ENCODE peak calls at places on chromosomes 13 and 19, in nine cellular contexts. Y is heart left ventricle, W is left ventricle myocardium inferior, H is bronchial epithelial cell, G is adrenal gland, M is upper lobe of left lung, Q is GM23338, S is AG10803, N is fibroblast of mammary gland. X is an unnamed sample.

GRCh38 chr13:44313674-44314073 is 60.0 kb upstream of the SERP2 start:
- DNase-seq in S (peak; percentile 80), Y (no peak), G (no peak), W (no peak), N (peak; percentile 97), H (peak; percentile 99), Q (no peak), M (no peak), X (peak; percentile 90)

GRCh38 chr13:43200736-43201135 is 177.3 kb downstream of the DNAJC15 start:
- DNase-seq in S (no peak), M (no peak), Y (no peak), G (no peak), H (no peak), Q (no peak), N (no peak), W (no peak), X (no peak)

GRCh38 chr19:54390942-54391577 is 24.2 kb upstream of the TTYH1 start:
- DNase-seq in H (peak; percentile 35), M (no peak), W (no peak), Q (peak; percentile 94), G (peak; percentile 44), Y (no peak), N (peak; percentile 67), S (peak; percentile 65), X (peak; percentile 30)

GRCh38 chr13:33318744-33319143 is 33.2 kb upstream of the STARD13 start:
- DNase-seq in H (peak; percentile 9), G (no peak), Y (no peak), M (no peak), S (peak; percentile 87), W (no peak), N (peak; percentile 15), Q (no peak), X (no peak)

GRCh38 chr13:49495783-49496762 is at the start of gene PHF11:
- DNase-seq in N (peak; percentile 73), Q (peak; percentile 78), S (peak; percentile 78), G (peak; percentile 87), Y (peak; percentile 91), W (peak; percentile 81), M (peak; percentile 95), H (peak; percentile 62), X (peak; percentile 73)

GRCh38 chr13:36163809-36164308 is 32.7 kb upstream of the DCLK1 start:
- DNase-seq in W (peak; percentile 66), M (no peak), N (peak; percentile 89), Q (peak; percentile 21), H (peak; percentile 46), G (peak; percentile 16), S (peak; percentile 4), Y (peak; percentile 76), X (peak; percentile 25)

GRCh38 chr13:43686557-43686956 is 100.2 kb downstream of the ENOX1 start:
- DNase-seq in S (peak; percentile 83), H (peak; percentile 80), N (peak; percentile 98), Y (no peak), W (peak; percentile 64), M (no peak), G (peak; percentile 81), Q (no peak), X (peak; percentile 91)

GRCh38 chr13:23147264-23147663 is 33.5 kb upstream of the SGCG start:
- DNase-seq in S (no peak), M (no peak), Y (no peak), G (no peak), W (no peak), N (no peak), Q (no peak), H (no peak), X (no peak)

GRCh38 chr19:42155796-42156195 is 23.6 kb upstream of the POU2F2 start:
- DNase-seq in H (no peak), G (no peak), Q (peak; percentile 62), S (no peak), M (no peak), N (no peak), Y (peak; percentile 15), W (no peak), X (no peak)

GRCh38 chr19:28905996-28906395 is 307.0 kb downstream of the UQCRFS1 start:
- DNase-seq in W (no peak), Y (no peak), M (no peak), Q (no peak), N (peak; percentile 60), H (no peak), G (no peak), S (peak; percentile 52), X (peak; percentile 56)

GRCh38 chr19:50024719-50025021 is 502 bp downstream of the VRK3 start:
- DNase-seq in G (no peak), W (no peak), Y (peak; percentile 63), Q (no peak), N (no peak), H (no peak), S (no peak), M (no peak), X (no peak)

GRCh38 chr13:44117351-44117750 is 237.6 kb downstream of the LACC1 start:
- DNase-seq in Q (peak; percentile 8), M (no peak), N (no peak), G (no peak), S (peak; percentile 24), W (no peak), H (no peak), Y (no peak), X (peak; percentile 33)

DNA sequence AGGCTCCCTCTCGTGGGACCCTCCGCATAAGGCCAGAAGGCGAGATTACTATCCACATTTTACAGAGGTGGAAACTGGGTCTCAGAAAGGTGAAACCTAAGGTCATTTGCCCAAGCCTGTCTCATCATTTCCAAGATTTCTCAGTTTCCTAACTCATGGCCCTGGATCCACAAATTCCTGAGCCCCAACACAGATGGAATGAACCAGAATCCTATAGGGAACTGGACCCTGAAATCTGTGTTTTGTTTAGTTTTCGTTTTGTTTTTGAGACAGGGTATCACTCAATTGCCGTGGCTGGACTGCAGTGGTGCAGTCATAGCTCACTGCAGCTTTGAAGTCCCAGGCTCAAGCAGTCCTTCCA is 563 bp upstream of the GNG7 start:
- DNase-seq in S (no peak), Y (no peak), H (no peak), N (no peak), M (no peak), G (no peak), W (no peak), Q (no peak), X (no peak)
- H3K4me3 ChIP-seq in S (peak overlapping the region; percentile 41), Y (peak overlapping the region; percentile 49), H (no peak overlapping the region), N (peak overlapping the region; percentile 15), M (peak overlapping the region; percentile 79), G (no peak overlapping the region), W (peak overlapping the region; percentile 67), Q (peak overlapping the region; percentile 30), X (no peak overlapping the region)

GRCh38 chr13:88978607-88979006 is 1307.4 kb downstream of the SLITRK5 start:
- DNase-seq in Y (peak; percentile 20), Q (no peak), W (no peak), M (no peak), N (no peak), S (no peak), G (no peak), H (no peak), X (no peak)

GRCh38 chr13:88979465-88980180 is 1308.5 kb downstream of the SLITRK5 start:
- DNase-seq in H (peak; percentile 39), S (no peak), W (no peak), Y (no peak), M (no peak), G (no peak), Q (peak; percentile 24), N (no peak), X (no peak)
- TF ChIP-seq CTCF in H (peak; percentile 40), S (no peak), W (peak; percentile 50), Y (peak; percentile 39), M (peak; percentile 10), G (no peak), Q (peak; percentile 3), N (no peak), X (no peak)

DNA sequence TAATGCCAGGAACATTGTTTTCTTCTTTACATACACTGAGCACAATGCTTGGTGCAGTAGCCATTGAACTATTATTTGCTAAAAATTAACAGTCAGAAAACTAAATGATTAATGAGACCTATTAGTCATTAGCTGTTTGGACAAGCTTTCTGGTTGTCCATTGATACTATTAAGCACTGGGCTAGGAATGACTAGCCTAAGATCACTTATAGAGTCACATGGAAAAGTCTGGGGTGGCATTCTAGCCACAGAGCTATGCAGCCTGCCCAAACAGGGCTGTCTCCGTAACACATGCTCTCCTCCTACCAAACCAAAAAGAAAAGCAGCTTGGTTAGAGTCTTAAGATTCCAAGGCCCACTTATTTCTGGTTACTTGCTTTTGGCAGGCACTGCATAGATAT is 193.5 kb upstream of the NBEA start:
- DNase-seq in W (no peak), N (no peak), M (no peak), S (no peak), Y (no peak), Q (no peak), H (peak; percentile 73), G (no peak), X (no peak)
- H3K4me3 ChIP-seq in W (no peak overlapping the region), N (no peak overlapping the region), M (no peak overlapping the region), S (no peak overlapping the region), Y (no peak overlapping the region), Q (no peak overlapping the region), H (no peak overlapping the region), G (no peak overlapping the region), X (no peak overlapping the region)

DNA sequence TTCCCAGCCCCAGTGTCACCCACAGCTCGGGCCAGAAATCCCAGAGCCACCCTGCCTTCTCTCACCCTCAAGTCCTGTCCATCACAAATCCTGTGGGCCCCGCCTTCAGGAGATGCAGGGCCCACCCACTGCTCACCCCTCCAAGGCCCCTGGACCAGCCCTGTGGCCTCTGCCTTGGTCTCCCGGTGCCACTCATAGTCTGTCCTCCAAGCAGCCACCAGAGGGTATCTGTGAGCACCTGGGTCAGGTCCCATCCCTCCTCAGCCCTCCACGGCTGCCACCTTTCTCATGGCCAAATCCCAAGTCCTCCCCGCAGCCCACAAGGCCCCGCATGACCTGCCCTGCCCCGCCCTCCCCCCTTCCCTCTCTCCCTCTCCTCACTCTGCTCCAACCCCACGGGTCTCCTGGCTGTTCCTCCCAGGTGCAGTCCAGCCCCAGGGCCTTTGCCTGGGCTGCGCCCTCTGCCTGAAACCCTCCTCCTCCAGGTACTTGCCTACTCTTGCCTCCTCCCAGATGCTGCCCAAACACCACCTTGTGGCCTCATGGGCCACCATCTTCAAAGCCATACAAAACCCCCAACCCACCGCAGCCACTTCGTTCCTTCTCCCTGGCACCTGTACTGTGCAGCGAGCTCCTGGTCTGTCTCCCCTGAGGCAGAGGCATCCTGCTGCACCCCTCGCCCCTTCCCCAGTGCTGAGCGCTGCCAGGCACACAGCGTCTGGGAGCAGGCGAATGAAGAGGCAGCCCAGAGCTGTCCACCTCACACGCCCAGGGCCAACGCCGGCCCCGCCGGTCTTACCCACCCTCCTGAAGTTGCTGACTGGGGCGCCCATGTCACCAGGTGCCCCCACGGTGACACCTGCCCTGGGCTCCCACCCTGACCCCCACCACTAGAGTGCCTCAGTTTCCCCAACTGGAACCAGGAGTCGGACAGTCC is 13.2 kb upstream of the UQCR11 start:
- DNase-seq in H (peak; percentile 15), S (peak; percentile 17), G (peak; percentile 30), Q (peak; percentile 83), M (peak; percentile 77), N (peak; percentile 25), Y (no peak), W (no peak), X (peak; percentile 52)
- TF ChIP-seq CTCF in H (peak; percentile 63), S (peak; percentile 42), G (no peak), Q (peak; percentile 71), M (peak; percentile 36), N (peak; percentile 31), Y (peak; percentile 41), W (peak; percentile 51), X (peak; percentile 25)